ENCODE peak calls at places on chromosome 16, in seven cellular contexts. One of them, this sample, is unnamed.

GRCh38 chr16:75262104-75262799 is 10.8 kb upstream of the BCAR1 start:
- DNase-seq in pulmonary artery endothelial cell: no peak
- DNase-seq in stromal cell of bone marrow: no peak
- DNase-seq in sciatic nerve: peak
- DNase-seq in GM03348: no peak
- DNase-seq in MM.1S: no peak
- DNase-seq in AG04450: no peak
- DNase-seq in this sample: no peak

GRCh38 chr16:50144211-50144610 is 8.9 kb upstream of the TENT4B start:
- DNase-seq in sciatic nerve: no peak
- DNase-seq in GM03348: no peak
- DNase-seq in MM.1S: no peak
- DNase-seq in AG04450: no peak
- DNase-seq in stromal cell of bone marrow: no peak
- DNase-seq in pulmonary artery endothelial cell: no peak
- DNase-seq in this sample: no peak

GRCh38 chr16:83806036-83806435 is 1.7 kb upstream of the HSBP1 start:
- DNase-seq in pulmonary artery endothelial cell: no peak
- DNase-seq in sciatic nerve: no peak
- DNase-seq in MM.1S: no peak
- DNase-seq in stromal cell of bone marrow: no peak
- DNase-seq in GM03348: no peak
- DNase-seq in AG04450: no peak
- DNase-seq in this sample: no peak

GRCh38 chr16:28184625-28185024 is 27.1 kb downstream of the XPO6 start:
- DNase-seq in stromal cell of bone marrow: no peak
- DNase-seq in MM.1S: no peak
- DNase-seq in sciatic nerve: no peak
- DNase-seq in AG04450: no peak
- DNase-seq in pulmonary artery endothelial cell: no peak
- DNase-seq in GM03348: no peak
- DNase-seq in this sample: no peak

GRCh38 chr16:83305092-83305491 is 502.7 kb upstream of the HSBP1 start:
- DNase-seq in pulmonary artery endothelial cell: peak
- DNase-seq in stromal cell of bone marrow: peak
- DNase-seq in MM.1S: no peak
- DNase-seq in sciatic nerve: no peak
- DNase-seq in GM03348: peak
- DNase-seq in AG04450: peak
- DNase-seq in this sample: peak

GRCh38 chr16:75621170-75621477 is 2.0 kb downstream of the ADAT1 start:
- DNase-seq in AG04450: no peak
- DNase-seq in sciatic nerve: no peak
- DNase-seq in pulmonary artery endothelial cell: no peak
- DNase-seq in GM03348: peak
- DNase-seq in stromal cell of bone marrow: peak
- DNase-seq in MM.1S: peak
- DNase-seq in this sample: no peak

GRCh38 chr16:68644303-68644702 is 807 bp upstream of the CDH3 start:
- DNase-seq in pulmonary artery endothelial cell: no peak
- DNase-seq in sciatic nerve: no peak
- DNase-seq in GM03348: no peak
- DNase-seq in stromal cell of bone marrow: no peak
- DNase-seq in MM.1S: no peak
- DNase-seq in AG04450: no peak
- DNase-seq in this sample: no peak

GRCh38 chr16:19210968-19211367 is 42.9 kb downstream of the SYT17 start:
- DNase-seq in stromal cell of bone marrow: no peak
- DNase-seq in MM.1S: no peak
- DNase-seq in sciatic nerve: no peak
- DNase-seq in AG04450: no peak
- DNase-seq in GM03348: no peak
- DNase-seq in pulmonary artery endothelial cell: no peak
- DNase-seq in this sample: no peak

GRCh38 chr16:51031598-51031997 is 119.5 kb downstream of the SALL1 start:
- DNase-seq in stromal cell of bone marrow: no peak
- DNase-seq in sciatic nerve: no peak
- DNase-seq in pulmonary artery endothelial cell: no peak
- DNase-seq in AG04450: no peak
- DNase-seq in MM.1S: no peak
- DNase-seq in GM03348: no peak
- DNase-seq in this sample: no peak

GRCh38 chr16:69762843-69763556 is 868 bp downstream of the WWP2 start:
- DNase-seq in stromal cell of bone marrow: no peak
- DNase-seq in pulmonary artery endothelial cell: no peak
- DNase-seq in GM03348: peak
- DNase-seq in MM.1S: peak
- DNase-seq in sciatic nerve: no peak
- DNase-seq in AG04450: no peak
- DNase-seq in this sample: no peak

This sample was measured in AG04449.